ENCODE peak calls at places on chromosomes 12 and 14, in ten cellular contexts. E, R, W, F, D, G, B, K, C and H are unnamed samples.

GRCh38 chr12:91988571-91988970 is 157.1 kb downstream of the BTG1 start:
- DNase-seq in E (no peak), R (no peak), W (no peak), F (no peak), D (no peak), G (no peak), B (no peak), K (no peak), C (no peak), H (no peak)

GRCh38 chr14:88660056-88660455 is 97.2 kb downstream of the ZC3H14 start:
- DNase-seq in E (peak), R (no peak), W (no peak), F (no peak), D (no peak), G (no peak), B (no peak), K (no peak), C (no peak), H (no peak)

GRCh38 chr12:112963227-112963861 is 15.0 kb upstream of the OAS2 start:
- DNase-seq in E (no peak), R (no peak), W (no peak), F (no peak), D (no peak), G (peak), B (no peak), K (no peak), C (no peak), H (no peak)

GRCh38 chr14:85527458-85527857 is 2.5 kb upstream of the FLRT2 start:
- DNase-seq in E (peak), R (no peak), W (no peak), F (no peak), D (no peak), G (no peak), B (no peak), K (no peak), C (no peak), H (no peak)

GRCh38 chr14:104976198-104977007 is 1.8 kb downstream of the AHNAK2 start:
- DNase-seq in E (peak), R (peak), W (peak), F (no peak), D (peak), G (peak), B (peak), K (peak), C (peak), H (peak)

GRCh38 chr14:74552623-74553022 is 59.1 kb downstream of the ISCA2 start:
- DNase-seq in E (no peak), R (no peak), W (no peak), F (no peak), D (no peak), G (no peak), B (peak), K (no peak), C (no peak), H (no peak)

GRCh38 chr12:122102331-122102730 is 23.8 kb downstream of the MLXIP start:
- DNase-seq in E (no peak), R (no peak), W (no peak), F (no peak), D (no peak), G (no peak), B (peak), K (no peak), C (no peak), H (no peak)

GRCh38 chr14:104820669-104821228 is 19.8 kb downstream of the ZBTB42 start:
- DNase-seq in E (peak), R (no peak), W (peak), F (no peak), D (no peak), G (no peak), B (peak), K (no peak), C (no peak), H (no peak)

GRCh38 chr12:122835693-122836026 is 403 bp downstream of the HIP1R start:
- DNase-seq in E (no peak), R (peak), W (no peak), F (no peak), D (peak), G (no peak), B (peak), K (no peak), C (peak), H (no peak)

GRCh38 chr12:102824218-102824835 is 92.7 kb downstream of the PAH start:
- DNase-seq in E (peak), R (peak), W (peak), F (no peak), D (peak), G (no peak), B (peak), K (no peak), C (peak), H (no peak)

GRCh38 chr12:116425256-116426193 is 133.7 kb upstream of the MAP1LC3B2 start:
- DNase-seq in E (no peak), R (no peak), W (no peak), F (no peak), D (no peak), G (no peak), B (no peak), K (no peak), C (no peak), H (no peak)

GRCh38 chr12:76645934-76646333 is 86.4 kb upstream of the OSBPL8 start:
- DNase-seq in E (no peak), R (no peak), W (no peak), F (no peak), D (no peak), G (no peak), B (no peak), K (no peak), C (no peak), H (no peak)